ENCODE peak calls at places on chromosomes 3 and 15, in ten cellular contexts. U, D, G, I, A, K, Z, N, B and O are unnamed samples.

GRCh38 chr3:30659270-30660127 is 53.1 kb downstream of the TGFBR2 start:
- DNase-seq in U (peak), D (no peak), G (peak), I (no peak), A (no peak), K (peak), Z (peak), N (no peak), B (no peak), O (peak)

GRCh38 chr3:187367561-187368103 is 553 bp upstream of the RTP4 start:
- DNase-seq in U (no peak), D (no peak), G (no peak), I (no peak), A (no peak), K (no peak), Z (no peak), N (no peak), B (no peak), O (no peak)

GRCh38 chr3:188431553-188431952 is 277.6 kb downstream of the LPP start:
- DNase-seq in U (no peak), D (no peak), G (peak), I (no peak), A (no peak), K (peak), Z (no peak), N (no peak), B (no peak), O (peak)

GRCh38 chr3:23791678-23792077 is 14.1 kb upstream of the UBE2E1 start:
- DNase-seq in U (no peak), D (no peak), G (no peak), I (no peak), A (no peak), K (no peak), Z (no peak), N (no peak), B (no peak), O (no peak)

GRCh38 chr3:15892828-15893227 is 95.0 kb upstream of the ANKRD28 start:
- DNase-seq in U (peak), D (no peak), G (no peak), I (no peak), A (no peak), K (no peak), Z (no peak), N (no peak), B (no peak), O (peak)

GRCh38 chr3:150149651-150150051 is 179.0 kb upstream of the PFN2 start:
- DNase-seq in U (peak), D (no peak), G (peak), I (no peak), A (no peak), K (peak), Z (no peak), N (no peak), B (no peak), O (peak)

GRCh38 chr3:18382760-18383369 is 42.3 kb downstream of the SATB1 start:
- DNase-seq in U (no peak), D (no peak), G (no peak), I (no peak), A (no peak), K (no peak), Z (no peak), N (no peak), B (no peak), O (no peak)

GRCh38 chr3:151395806-151396205 is 11.3 kb upstream of the P2RY12 start:
- DNase-seq in U (no peak), D (no peak), G (peak), I (no peak), A (no peak), K (no peak), Z (peak), N (no peak), B (no peak), O (no peak)

GRCh38 chr3:168040624-168041208 is 55.0 kb downstream of the GOLIM4 start:
- DNase-seq in U (no peak), D (no peak), G (peak), I (no peak), A (no peak), K (no peak), Z (peak), N (no peak), B (no peak), O (peak)

GRCh38 chr3:182412066-182412465 is 381.2 kb upstream of the ATP11B start:
- DNase-seq in U (no peak), D (no peak), G (no peak), I (no peak), A (no peak), K (peak), Z (no peak), N (no peak), B (no peak), O (no peak)

GRCh38 chr3:99817047-99817436 is 620 bp upstream of the CMSS1 start:
- DNase-seq in U (peak), D (no peak), G (no peak), I (peak), A (no peak), K (peak), Z (no peak), N (no peak), B (peak), O (no peak)

GRCh38 chr15:64693134-64693533 is 82.3 kb downstream of the RBPMS2 start:
- DNase-seq in U (peak), D (no peak), G (peak), I (peak), A (peak), K (no peak), Z (no peak), N (no peak), B (no peak), O (peak)

GRCh38 chr3:52124126-52124525 is 30.1 kb downstream of the POC1A start:
- DNase-seq in U (no peak), D (no peak), G (no peak), I (no peak), A (no peak), K (no peak), Z (no peak), N (no peak), B (no peak), O (no peak)

GRCh38 chr3:189273736-189274135 is 102.0 kb downstream of the TPRG1 start:
- DNase-seq in U (no peak), D (no peak), G (no peak), I (no peak), A (no peak), K (no peak), Z (no peak), N (no peak), B (no peak), O (no peak)

GRCh38 chr15:48868549-48868948 is 9.4 kb upstream of the EID1 start:
- DNase-seq in U (no peak), D (no peak), G (peak), I (no peak), A (no peak), K (no peak), Z (no peak), N (no peak), B (no peak), O (peak)

DNA sequence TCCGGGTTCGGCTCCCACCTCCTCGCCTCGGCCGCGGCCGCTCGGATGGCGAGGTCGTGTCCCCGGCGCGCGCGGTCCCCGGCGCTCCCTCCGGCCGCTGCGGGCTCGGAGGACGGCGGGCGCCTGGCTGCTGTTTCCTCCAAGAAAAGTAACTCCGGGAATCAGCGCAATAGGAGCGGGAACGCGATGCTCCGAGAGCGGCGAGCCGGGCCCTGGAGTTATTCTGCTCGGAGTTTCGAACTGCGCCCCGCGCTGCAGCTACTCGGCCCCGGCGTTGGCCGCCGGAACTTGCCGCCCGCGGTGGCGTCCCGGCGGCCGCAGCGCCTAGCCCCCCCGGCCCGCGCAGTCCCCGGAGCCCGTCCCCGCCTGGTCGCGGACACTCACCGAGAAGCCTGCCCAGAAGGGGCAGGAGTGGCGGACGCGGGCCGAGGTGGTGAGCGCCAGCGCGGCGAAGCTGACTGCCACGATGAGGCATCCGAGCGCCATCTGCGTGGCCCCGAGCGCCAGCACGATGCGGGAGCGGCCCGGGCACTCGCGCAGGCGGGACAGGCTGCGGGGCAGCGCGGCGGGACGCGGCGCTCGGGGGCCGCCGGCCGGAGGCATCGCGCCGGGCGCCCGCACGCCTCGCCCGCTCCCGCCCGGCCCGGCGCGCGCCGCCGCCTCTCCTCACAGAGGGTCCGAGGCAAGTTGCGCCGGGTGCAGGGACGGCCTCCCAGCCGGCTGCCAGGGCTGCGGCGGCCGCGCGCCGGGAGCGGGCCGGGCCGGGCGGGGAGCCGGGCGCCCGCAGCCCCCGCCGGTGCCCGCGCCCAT is 251.9 kb downstream of the TJP1 start:
- DNase-seq in U (peak), D (no peak), G (no peak), I (peak), A (no peak), K (no peak), Z (no peak), N (no peak), B (peak), O (peak)
- H3K4me3 ChIP-seq in U (peak), D (no peak), G (peak), I (peak), A (peak), K (no peak), Z (peak), N (no peak), B (peak), O (peak)

GRCh38 chr15:98724495-98724894 is 76.2 kb downstream of the IGF1R start:
- DNase-seq in U (no peak), D (no peak), G (no peak), I (no peak), A (no peak), K (no peak), Z (no peak), N (no peak), B (no peak), O (no peak)
- H3K4me3 ChIP-seq in U (no peak), D (no peak), G (no peak), I (no peak), A (no peak), K (no peak), Z (no peak), N (no peak), B (no peak), O (no peak)

GRCh38 chr15:88603885-88604284 is 17.3 kb upstream of the AEN start:
- DNase-seq in U (no peak), D (no peak), G (no peak), I (no peak), A (no peak), K (no peak), Z (no peak), N (no peak), B (no peak), O (no peak)
- H3K4me3 ChIP-seq in U (no peak), D (no peak), G (no peak), I (no peak), A (no peak), K (no peak), Z (peak), N (no peak), B (no peak), O (no peak)

GRCh38 chr3:175430975-175431374 is 571.8 kb downstream of the NAALADL2 start:
- DNase-seq in U (no peak), D (no peak), G (no peak), I (no peak), A (no peak), K (no peak), Z (peak), N (no peak), B (no peak), O (no peak)
- H3K4me3 ChIP-seq in U (no peak), D (no peak), G (no peak), I (no peak), A (no peak), K (no peak), Z (no peak), N (no peak), B (no peak), O (no peak)

DNA sequence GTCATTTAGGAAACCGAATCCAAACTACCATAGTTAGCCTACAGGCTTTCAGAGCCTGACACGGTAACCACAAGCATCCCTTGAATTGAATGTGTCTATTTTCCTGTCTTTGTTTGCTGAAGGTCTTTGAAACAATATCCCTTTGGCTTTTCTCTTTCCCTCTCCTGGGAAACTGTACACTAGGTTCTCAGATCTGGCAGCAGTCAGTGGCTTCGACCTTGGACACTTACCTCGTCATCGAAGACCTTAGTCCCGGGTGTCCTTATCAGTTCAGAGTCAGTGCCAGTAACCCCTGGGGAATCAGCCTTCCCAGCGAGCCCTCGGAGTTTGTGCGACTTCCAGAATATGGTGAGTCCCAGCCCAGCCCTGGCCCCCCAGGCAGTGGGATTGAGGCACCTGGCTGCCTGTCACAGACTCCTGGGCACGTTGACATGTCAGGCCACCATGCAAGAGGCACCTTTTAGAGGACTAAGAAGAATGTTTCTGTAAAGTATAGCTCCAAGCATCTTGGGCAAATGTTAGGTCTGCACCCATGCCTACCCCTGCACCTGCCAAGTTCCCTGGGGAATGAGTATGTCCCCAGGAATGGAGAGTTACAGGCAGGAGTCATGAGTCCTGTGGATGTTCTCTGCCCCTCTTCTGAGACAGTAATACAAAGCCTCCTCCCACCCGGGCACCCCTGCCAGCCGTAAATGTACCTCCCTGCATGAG is 30.4 kb upstream of the UMPS start:
- DNase-seq in U (no peak), D (no peak), G (no peak), I (no peak), A (no peak), K (no peak), Z (no peak), N (no peak), B (no peak), O (no peak)
- H3K4me3 ChIP-seq in U (no peak), D (no peak), G (no peak), I (no peak), A (no peak), K (no peak), Z (no peak), N (no peak), B (no peak), O (no peak)

GRCh38 chr3:5699313-5699712 is 511.8 kb downstream of the EDEM1 start:
- DNase-seq in U (no peak), D (no peak), G (no peak), I (no peak), A (no peak), K (peak), Z (no peak), N (no peak), B (no peak), O (no peak)
- H3K4me3 ChIP-seq in U (no peak), D (no peak), G (no peak), I (no peak), A (no peak), K (peak), Z (no peak), N (no peak), B (no peak), O (no peak)